ENCODE peak calls at places on chromosomes 6 and 20, in nine cellular contexts. H is gastrocnemius medialis, J is H7, W is tibial nerve, A is GM23338, D is hepatocyte, G is psoas muscle, F is uterus, Z is kidney epithelial cell. T is an unnamed sample.

GRCh38 chr20:60935971-60936370 is 316.1 kb upstream of the CDH4 start:
- DNase-seq in J (peak; percentile 27), Z (no peak), G (no peak), H (no peak), A (peak; percentile 4), D (no peak), F (no peak), W (no peak), T (no peak)

GRCh38 chr20:13271977-13272975 is 51.2 kb downstream of the ISM1 start:
- DNase-seq in W (no peak), H (no peak), J (no peak), D (no peak), F (no peak), G (peak; percentile 19), Z (no peak), A (no peak), T (no peak)

GRCh38 chr6:40620546-40620945 is 33.4 kb upstream of the LRFN2 start:
- DNase-seq in D (no peak), F (no peak), G (no peak), A (no peak), H (no peak), Z (no peak), J (no peak), W (no peak), T (no peak)

GRCh38 chr6:127590344-127590743 is 13.4 kb downstream of the C6orf58 start:
- DNase-seq in F (no peak), J (no peak), A (no peak), H (no peak), G (no peak), D (no peak), Z (no peak), W (no peak), T (no peak)

GRCh38 chr20:59939879-59940128 is 301 bp downstream of the PPP1R3D start:
- DNase-seq in Z (no peak), F (no peak), J (no peak), A (no peak), G (peak; percentile 43), W (no peak), D (no peak), H (no peak), T (no peak)

GRCh38 chr20:33178726-33179125 is 10.8 kb downstream of the BPIFA2 start:
- DNase-seq in D (peak; percentile 67), F (no peak), A (peak; percentile 63), G (no peak), H (no peak), Z (no peak), W (no peak), J (peak; percentile 46), T (no peak)

GRCh38 chr6:36015666-36016065 is 8.8 kb downstream of the SLC26A8 start:
- DNase-seq in H (no peak), Z (no peak), F (no peak), G (no peak), D (no peak), J (no peak), W (no peak), A (no peak), T (no peak)

GRCh38 chr6:139680819-139681218 is 306.4 kb upstream of the CITED2 start:
- DNase-seq in G (no peak), A (peak; percentile 2), Z (no peak), W (no peak), D (no peak), F (no peak), J (peak; percentile 26), H (no peak), T (no peak)

GRCh38 chr6:101522254-101522653 is 128.7 kb downstream of the GRIK2 start:
- DNase-seq in D (no peak), G (no peak), Z (no peak), A (no peak), F (no peak), H (no peak), J (no peak), W (no peak), T (no peak)

GRCh38 chr20:15346657-15347280 is 1009.4 kb upstream of the FLRT3 start:
- DNase-seq in F (no peak), H (no peak), J (no peak), W (no peak), D (no peak), G (no peak), A (no peak), Z (no peak), T (no peak)

GRCh38 chr6:152380993-152381898 is 255.9 kb downstream of the SYNE1 start:
- DNase-seq in D (peak; percentile 93), Z (peak; percentile 97), J (no peak), H (peak; percentile 37), W (peak; percentile 37), G (peak; percentile 75), F (peak; percentile 87), A (no peak), T (peak; percentile 61)

GRCh38 chr6:97316982-97317381 is 34.0 kb upstream of the MMS22L start:
- DNase-seq in A (no peak), F (no peak), Z (no peak), G (no peak), H (no peak), D (no peak), J (no peak), W (no peak), T (no peak)

GRCh38 chr6:97322811-97323210 is 39.8 kb upstream of the MMS22L start:
- DNase-seq in J (no peak), Z (no peak), W (no peak), A (no peak), D (no peak), F (no peak), G (no peak), H (no peak), T (no peak)

DNA sequence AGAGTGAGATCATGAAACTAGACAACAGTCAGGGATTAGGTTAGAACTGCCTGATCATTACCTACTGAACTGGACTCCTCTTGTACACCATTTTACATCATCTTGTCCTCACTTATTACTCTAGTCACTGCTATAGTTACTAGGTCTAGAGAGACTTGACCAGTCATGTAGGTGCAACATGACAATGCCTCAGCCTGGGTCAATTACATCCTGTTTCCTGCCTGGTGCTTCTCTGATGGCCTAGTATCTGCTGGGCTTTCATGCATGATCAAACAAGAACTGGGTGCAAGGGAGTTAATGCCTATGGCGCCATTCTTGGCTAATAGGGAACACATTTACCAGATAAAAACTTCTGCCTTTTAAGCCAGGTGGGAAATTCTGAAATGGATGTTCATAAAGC is 39.2 kb upstream of the MMS22L start:
- DNase-seq in W (no peak), F (no peak), A (no peak), J (no peak), H (no peak), G (no peak), Z (no peak), D (no peak), T (no peak)
- H3K4me3 ChIP-seq in W (no peak overlapping the region), F (no peak overlapping the region), A (no peak overlapping the region), J (no peak overlapping the region), H (no peak overlapping the region), G (no peak overlapping the region), Z (no peak overlapping the region), D (no peak overlapping the region), T (no peak overlapping the region)

DNA sequence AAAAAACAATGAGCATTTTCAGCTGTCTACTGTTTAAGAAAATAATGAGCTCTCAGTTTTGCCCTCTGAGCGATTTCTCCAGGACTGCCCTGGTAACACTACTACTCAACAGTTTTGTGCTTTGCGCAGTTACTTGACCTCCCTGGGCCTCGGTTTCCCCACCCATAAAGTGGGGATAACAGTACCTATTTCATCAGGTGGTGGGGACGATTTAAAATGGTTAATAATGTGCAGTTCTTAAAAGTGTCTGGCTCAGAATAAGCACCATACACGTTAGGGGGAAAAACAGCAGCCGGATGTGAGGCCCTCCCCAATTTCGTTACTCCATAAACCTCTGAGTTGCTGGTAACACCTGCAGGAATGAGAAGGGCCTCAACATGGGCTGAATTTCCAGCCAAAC is 1.1 kb upstream of the SIRT5 start:
- DNase-seq in F (no peak), H (no peak), W (no peak), A (no peak), J (no peak), G (no peak), D (no peak), Z (no peak), T (no peak)
- H3K4me3 ChIP-seq in F (no peak overlapping the region), H (peak overlapping the region; percentile 83), W (peak overlapping the region; percentile 91), A (peak overlapping the region; percentile 84), J (peak overlapping the region; percentile 58), G (peak overlapping the region; percentile 97), D (peak overlapping the region; percentile 84), Z (peak overlapping the region; percentile 89), T (peak overlapping the region; percentile 81)

GRCh38 chr6:44456966-44457292 is 69.4 kb downstream of the CDC5L start:
- DNase-seq in J (no peak), F (no peak), D (no peak), H (no peak), W (no peak), Z (no peak), G (no peak), A (no peak), T (no peak)
- H3K4me3 ChIP-seq in J (no peak overlapping the region), F (no peak overlapping the region), D (no peak overlapping the region), H (no peak overlapping the region), W (peak overlapping the region; percentile 3), Z (no peak overlapping the region), G (no peak overlapping the region), A (no peak overlapping the region), T (no peak overlapping the region)

GRCh38 chr20:40690836-40691565 is 2.0 kb upstream of the MAFB start:
- DNase-seq in J (peak; percentile 62), G (no peak), Z (no peak), F (no peak), D (no peak), W (no peak), H (no peak), A (peak; percentile 23), T (no peak)

GRCh38 chr20:40689943-40690835 is 1.2 kb upstream of the MAFB start:
- DNase-seq in W (peak; percentile 90), G (peak; percentile 89), Z (peak; percentile 28), F (peak; percentile 88), A (peak; percentile 93), D (peak; percentile 95), J (peak; percentile 94), H (peak; percentile 83), T (peak; percentile 90)

GRCh38 chr20:40689100-40689942 is at the start of gene MAFB:
- DNase-seq in F (peak; percentile 89), J (peak; percentile 98), G (peak; percentile 94), D (peak; percentile 96), Z (peak; percentile 14), H (peak; percentile 86), A (peak; percentile 85), W (peak; percentile 91), T (peak; percentile 97)

GRCh38 chr20:40692240-40693011 is 3.4 kb upstream of the MAFB start:
- DNase-seq in Z (no peak), J (peak; percentile 76), W (no peak), H (no peak), F (no peak), D (no peak), G (no peak), A (peak; percentile 62), T (no peak)

DNA sequence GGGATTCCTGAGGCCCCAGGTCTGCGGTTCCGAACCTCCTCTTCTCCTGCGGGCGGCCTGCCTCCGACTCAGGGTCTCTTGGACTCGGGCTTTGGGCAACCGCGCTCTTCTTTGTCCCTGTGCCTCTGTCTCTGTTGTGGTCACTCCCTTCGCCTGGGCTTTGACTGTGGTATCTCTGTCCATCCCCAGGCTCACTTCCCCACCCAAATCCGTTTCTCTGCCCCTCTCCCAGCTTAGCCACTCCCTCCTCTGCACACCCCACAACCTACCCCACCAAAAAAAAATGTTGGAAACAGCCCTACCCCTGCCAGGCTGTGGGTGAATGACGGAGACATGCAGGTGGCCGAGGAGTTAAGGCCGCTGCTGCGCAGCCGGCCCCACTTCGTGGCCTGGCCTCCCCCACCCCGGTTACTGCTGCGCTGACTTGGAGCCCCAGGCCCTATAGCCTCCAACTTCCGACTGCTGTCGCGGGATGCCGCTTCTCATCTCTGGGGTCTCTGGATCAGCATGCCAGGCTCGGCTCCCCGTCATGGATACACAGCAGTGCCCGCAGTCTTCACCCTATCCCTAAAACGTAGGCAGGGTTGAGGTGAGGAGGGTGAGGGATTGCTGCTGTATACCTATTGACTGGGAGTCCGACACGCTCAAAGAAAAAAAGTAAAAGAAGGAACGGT is 2.7 kb upstream of the MAFB start:
- DNase-seq in F (no peak), W (no peak), Z (no peak), A (peak; percentile 44), D (no peak), H (no peak), G (no peak), J (peak; percentile 67), T (no peak)
- H3K4me3 ChIP-seq in F (no peak overlapping the region), W (no peak overlapping the region), Z (no peak overlapping the region), A (peak overlapping the region; percentile 82), D (no peak overlapping the region), H (no peak overlapping the region), G (no peak overlapping the region), J (peak overlapping the region; percentile 9), T (no peak overlapping the region)